ENCODE peak calls at places on chromosomes 3 and 15, in four cellular contexts. J is neuronal stem cell; E is CD8-positive, alpha-beta T cell; R is cardiac muscle cell. M is an unnamed sample.

GRCh38 chr15:71547066-71547465 is 263.3 kb upstream of the NR2E3 start:
- DNase-seq in J (no peak), E (no peak), R (peak; percentile 60), M (no peak)

GRCh38 chr3:184375747-184376495 is 2.1 kb downstream of the THPO start:
- DNase-seq in J (no peak), E (no peak), R (no peak), M (no peak)

GRCh38 chr3:173930251-173930650 is 532.7 kb downstream of the NLGN1 start:
- DNase-seq in J (no peak), E (no peak), R (no peak), M (peak; percentile 19)

GRCh38 chr3:149395107-149396089 is 17.9 kb upstream of the TM4SF1 start:
- DNase-seq in J (no peak), E (no peak), R (peak; percentile 36), M (no peak)

GRCh38 chr15:75058127-75058905 is 34.9 kb downstream of the PPCDC start:
- DNase-seq in J (no peak), E (no peak), R (no peak), M (no peak)

GRCh38 chr15:77784361-77785292 is 151.9 kb upstream of the LINGO1 start:
- DNase-seq in J (no peak), E (no peak), R (no peak), M (peak; percentile 86)

GRCh38 chr3:9727041-9727595 is 4.4 kb upstream of the BRPF1 start:
- DNase-seq in J (no peak), E (peak; percentile 14), R (no peak), M (peak; percentile 46)

GRCh38 chr3:128254066-128254590 is 100.8 kb downstream of the EEFSEC start:
- DNase-seq in J (no peak), E (no peak), R (no peak), M (no peak)

GRCh38 chr15:43441316-43441715 is 51.6 kb downstream of the TP53BP1 start:
- DNase-seq in J (no peak), E (no peak), R (no peak), M (peak; percentile 32)

GRCh38 chr3:129645291-129645690 is 38.8 kb upstream of the PLXND1 start:
- DNase-seq in J (no peak), E (no peak), R (no peak), M (no peak)

GRCh38 chr3:189842681-189843602 is 211.8 kb downstream of the TP63 start:
- DNase-seq in J (no peak), E (no peak), R (no peak), M (no peak)

GRCh38 chr3:122577409-122578028 is at the start of gene PARP15:
- DNase-seq in J (no peak), E (no peak), R (peak; percentile 15), M (no peak)

GRCh38 chr3:124082343-124082742 is 90.4 kb upstream of the ROPN1 start:
- DNase-seq in J (no peak), E (no peak), R (no peak), M (no peak)

GRCh38 chr3:129609591-129610169 is 3.2 kb upstream of the PLXND1 start:
- DNase-seq in J (no peak), E (no peak), R (no peak), M (no peak)

GRCh38 chr3:156675744-156676466 is 1.5 kb downstream of the TIPARP start:
- DNase-seq in J (no peak), E (no peak), R (peak; percentile 44), M (peak; percentile 89)

GRCh38 chr3:53030864-53031445 is 14.9 kb downstream of the SFMBT1 start:
- DNase-seq in J (no peak), E (no peak), R (no peak), M (peak; percentile 30)

GRCh38 chr15:59300618-59301139 is 72.0 kb downstream of the MYO1E start:
- DNase-seq in J (no peak), E (no peak), R (no peak), M (no peak)

GRCh38 chr15:22262613-22263020 is 182.3 kb downstream of the OR4M2 start:
- DNase-seq in J (no peak), E (no peak), R (no peak), M (no peak)
- H3K9me3 ChIP-seq in J (peaks cover 3% of the 10 kb centered on the region), E (no peaks in the 10 kb centered on the region), R (no peaks in the 10 kb centered on the region), M (peaks cover 37% of the 10 kb centered on the region)

GRCh38 chr15:68581725-68582124 is 2.9 kb downstream of the CORO2B start:
- DNase-seq in J (no peak), E (no peak), R (no peak), M (no peak)

GRCh38 chr15:68578960-68579935 is at the start of gene CORO2B:
- DNase-seq in J (no peak), E (no peak), R (peak; percentile 61), M (peak; percentile 50)

GRCh38 chr15:68578175-68578959 is 426 bp upstream of the CORO2B start:
- DNase-seq in J (no peak), E (no peak), R (peak; percentile 70), M (no peak)

GRCh38 chr15:68580883-68581155 is 2.0 kb downstream of the CORO2B start:
- DNase-seq in J (no peak), E (no peak), R (no peak), M (no peak)

DNA sequence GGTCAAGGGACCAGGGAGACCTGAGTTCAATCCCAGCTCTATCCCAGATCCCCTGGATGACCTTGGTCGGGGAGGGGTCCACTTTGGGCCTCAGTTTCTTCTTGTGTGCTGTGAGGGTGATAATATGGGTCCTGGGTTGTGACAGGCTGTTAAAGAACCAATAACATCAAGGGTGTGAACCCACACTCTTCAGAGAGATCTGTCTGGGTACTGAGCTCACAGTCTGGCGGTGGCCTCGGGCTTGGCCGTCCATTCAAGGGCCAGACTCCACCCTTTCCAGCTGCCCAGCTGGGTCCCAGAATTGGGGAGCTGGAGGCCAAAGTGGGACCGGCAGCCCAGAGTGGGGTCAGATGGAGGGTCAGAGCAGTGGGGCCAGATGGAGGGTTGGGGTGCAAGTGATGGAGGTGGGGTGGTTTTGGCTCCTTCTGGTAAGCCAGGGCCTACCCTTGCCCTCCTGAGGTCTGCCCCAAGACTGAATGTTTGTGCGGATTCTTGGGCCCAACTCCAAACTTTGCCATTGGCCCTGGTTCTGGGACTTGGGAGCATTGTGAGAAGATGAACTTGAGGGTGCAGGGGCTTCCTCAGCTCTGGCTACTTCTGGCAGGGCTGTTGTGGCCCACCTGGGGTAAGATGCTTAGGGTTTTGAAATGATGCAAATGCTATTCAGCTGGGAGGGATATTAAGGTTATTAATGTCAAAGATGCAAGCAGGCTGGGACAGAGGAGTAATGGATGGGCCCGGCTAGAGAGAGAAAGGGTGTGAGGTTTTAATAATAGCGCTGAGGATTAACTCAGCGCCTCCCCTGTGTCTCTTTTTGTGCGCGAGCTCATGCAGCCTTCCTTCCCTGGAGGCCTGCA is 1.5 kb downstream of the CORO2B start:
- DNase-seq in J (no peak), E (no peak), R (no peak), M (peak; percentile 50)
- H3K4me3 ChIP-seq in J (no peak overlapping the region), E (no peak overlapping the region), R (no peak overlapping the region), M (no peak overlapping the region)

GRCh38 chr15:56126409-56126808 is 117.3 kb downstream of the RFX7 start:
- DNase-seq in J (no peak), E (no peak), R (no peak), M (no peak)
- H3K9me3 ChIP-seq in J (peaks cover 14% of the 10 kb centered on the region), E (peaks cover 12% of the 10 kb centered on the region), R (peaks cover 5% of the 10 kb centered on the region), M (peaks cover 4% of the 10 kb centered on the region)

DNA sequence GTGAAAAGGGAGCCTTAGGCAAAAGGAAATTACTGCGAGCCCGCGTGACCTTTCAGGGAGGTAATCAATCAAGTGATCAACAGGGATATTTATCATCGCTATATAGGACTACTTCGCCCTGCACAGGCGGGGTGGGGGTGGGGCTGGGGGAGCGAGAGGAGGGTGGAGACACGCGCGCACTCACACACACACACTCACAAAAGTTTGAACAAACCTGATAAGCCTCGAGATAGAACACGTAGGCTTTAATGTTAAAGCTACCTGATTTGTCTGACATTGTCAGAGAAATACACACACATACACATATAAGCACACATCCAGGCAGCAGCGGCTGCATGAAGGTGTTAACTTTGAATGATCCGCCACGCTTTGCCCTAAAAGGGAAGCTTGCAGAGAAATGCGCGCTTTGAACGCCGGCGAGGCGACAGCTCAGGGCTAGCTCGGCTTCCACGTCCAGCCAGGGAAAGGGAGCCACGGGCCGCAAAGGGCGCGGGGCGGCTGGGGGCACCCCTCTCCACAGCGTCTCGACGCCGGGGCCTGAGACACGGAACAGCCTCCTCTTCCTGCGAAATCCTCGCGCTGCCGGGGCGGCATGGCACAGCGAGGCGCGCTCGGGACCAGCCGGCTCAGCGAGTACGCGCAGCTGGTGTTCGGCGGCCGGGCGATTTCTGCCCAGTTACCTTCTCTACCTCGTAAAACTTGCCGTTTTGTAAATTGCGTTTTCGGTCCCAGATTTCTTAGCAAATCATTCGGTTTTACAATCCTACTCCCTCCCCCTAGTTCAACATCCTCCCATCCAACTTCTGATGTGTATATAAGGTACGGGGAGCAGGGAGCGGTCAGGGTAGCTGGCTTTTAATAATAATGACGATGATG is 4.8 kb upstream of the MECOM start:
- DNase-seq in J (peak; percentile 52), E (no peak), R (peak; percentile 67), M (peak; percentile 28)
- H3K4me3 ChIP-seq in J (peak overlapping the region; percentile 76), E (no peak overlapping the region), R (peak overlapping the region; percentile 41), M (peak overlapping the region; percentile 33)

M was measured in HAP-1.